ENCODE peak calls at places on chromosome 4, in four cellular contexts. One of them, this sample, is unnamed.

GRCh38 chr4:133129237-133129636 is 19.9 kb upstream of the PCDH10 start:
- DNase-seq in IMR-90: no peak
- DNase-seq in mesenchymal stem cell: no peak
- DNase-seq in neuronal stem cell: no peak
- DNase-seq in this sample: no peak

GRCh38 chr4:122152699-122153328 is 683 bp downstream of the BLTP1 start:
- DNase-seq in mesenchymal stem cell: peak; percentile 53
- DNase-seq in IMR-90: peak; percentile 25
- DNase-seq in neuronal stem cell: no peak
- DNase-seq in this sample: peak; percentile 47

GRCh38 chr4:170011921-170012628 is 14.1 kb downstream of the MFAP3L start:
- DNase-seq in neuronal stem cell: no peak
- DNase-seq in IMR-90: no peak
- DNase-seq in mesenchymal stem cell: no peak
- DNase-seq in this sample: no peak

GRCh38 chr4:181688886-181689285 is 554.3 kb upstream of the TENM3 start:
- DNase-seq in neuronal stem cell: no peak
- DNase-seq in mesenchymal stem cell: no peak
- DNase-seq in IMR-90: peak; percentile 15
- DNase-seq in this sample: no peak

GRCh38 chr4:175540732-175541131 is 271.3 kb downstream of the GPM6A start:
- DNase-seq in mesenchymal stem cell: no peak
- DNase-seq in neuronal stem cell: no peak
- DNase-seq in IMR-90: no peak
- DNase-seq in this sample: no peak

GRCh38 chr4:160495356-160495755 is 1392.5 kb downstream of the RAPGEF2 start:
- DNase-seq in IMR-90: no peak
- DNase-seq in mesenchymal stem cell: no peak
- DNase-seq in neuronal stem cell: no peak
- DNase-seq in this sample: no peak

GRCh38 chr4:145956288-145956890 is 17.8 kb upstream of the ZNF827 start:
- DNase-seq in mesenchymal stem cell: peak; percentile 49
- DNase-seq in neuronal stem cell: peak; percentile 38
- DNase-seq in IMR-90: peak; percentile 40
- DNase-seq in this sample: peak; percentile 36

GRCh38 chr4:78634011-78634664 is 82.6 kb downstream of the ANXA3 start:
- DNase-seq in IMR-90: no peak
- DNase-seq in neuronal stem cell: no peak
- DNase-seq in mesenchymal stem cell: peak; percentile 36
- DNase-seq in this sample: no peak

GRCh38 chr4:182144621-182145359 is 98.4 kb upstream of the TENM3 start:
- DNase-seq in neuronal stem cell: peak; percentile 36
- DNase-seq in mesenchymal stem cell: no peak
- DNase-seq in IMR-90: peak; percentile 22
- DNase-seq in this sample: peak; percentile 43

GRCh38 chr4:90570615-90571014 is 443.4 kb downstream of the CCSER1 start:
- DNase-seq in mesenchymal stem cell: no peak
- DNase-seq in IMR-90: no peak
- DNase-seq in neuronal stem cell: no peak
- DNase-seq in this sample: no peak

GRCh38 chr4:54526560-54526959 is 131.2 kb upstream of the KIT start:
- DNase-seq in neuronal stem cell: no peak
- DNase-seq in IMR-90: no peak
- DNase-seq in mesenchymal stem cell: no peak
- DNase-seq in this sample: no peak

GRCh38 chr4:167210166-167210565 is 24.1 kb downstream of the SPOCK3 start:
- DNase-seq in IMR-90: no peak
- DNase-seq in mesenchymal stem cell: no peak
- DNase-seq in neuronal stem cell: no peak
- DNase-seq in this sample: no peak

GRCh38 chr4:11532138-11532537 is 103.4 kb upstream of the HS3ST1 start:
- DNase-seq in IMR-90: no peak
- DNase-seq in neuronal stem cell: no peak
- DNase-seq in mesenchymal stem cell: no peak
- DNase-seq in this sample: no peak

GRCh38 chr4:89152972-89153371 is 41.6 kb downstream of the TIGD2 start:
- DNase-seq in neuronal stem cell: no peak
- DNase-seq in mesenchymal stem cell: no peak
- DNase-seq in IMR-90: no peak
- DNase-seq in this sample: no peak

GRCh38 chr4:132218406-132218805 is 930.7 kb upstream of the PCDH10 start:
- DNase-seq in neuronal stem cell: no peak
- DNase-seq in IMR-90: peak; percentile 13
- DNase-seq in mesenchymal stem cell: no peak
- DNase-seq in this sample: no peak

GRCh38 chr4:32025840-32026459 is 1305.8 kb downstream of the PCDH7 start:
- DNase-seq in mesenchymal stem cell: peak; percentile 33
- DNase-seq in IMR-90: no peak
- DNase-seq in neuronal stem cell: no peak
- DNase-seq in this sample: peak; percentile 44

GRCh38 chr4:77773101-77773500 is 46.1 kb downstream of the CNOT6L start:
- DNase-seq in IMR-90: peak; percentile 87
- DNase-seq in mesenchymal stem cell: peak; percentile 36
- DNase-seq in neuronal stem cell: no peak
- DNase-seq in this sample: no peak

GRCh38 chr4:38056024-38056685 is 96.0 kb downstream of the PTTG2 start:
- DNase-seq in IMR-90: no peak
- DNase-seq in mesenchymal stem cell: no peak
- DNase-seq in neuronal stem cell: no peak
- DNase-seq in this sample: no peak

GRCh38 chr4:73066928-73067327 is 2.6 kb downstream of the COX18 start:
- DNase-seq in mesenchymal stem cell: no peak
- DNase-seq in IMR-90: no peak
- DNase-seq in neuronal stem cell: no peak
- DNase-seq in this sample: no peak

GRCh38 chr4:125010776-125011503 is 298.4 kb upstream of the ANKRD50 start:
- DNase-seq in mesenchymal stem cell: no peak
- DNase-seq in neuronal stem cell: no peak
- DNase-seq in IMR-90: peak; percentile 29
- DNase-seq in this sample: no peak

GRCh38 chr4:82739292-82740190 is 59.1 kb downstream of the SCD5 start:
- DNase-seq in IMR-90: peak; percentile 40
- DNase-seq in neuronal stem cell: peak; percentile 53
- DNase-seq in mesenchymal stem cell: peak; percentile 64
- DNase-seq in this sample: peak; percentile 95

GRCh38 chr4:140637836-140638235 is 69.1 kb upstream of the UCP1 start:
- DNase-seq in mesenchymal stem cell: no peak
- DNase-seq in IMR-90: no peak
- DNase-seq in neuronal stem cell: no peak
- DNase-seq in this sample: peak; percentile 34

GRCh38 chr4:6152879-6153705 is 47.3 kb downstream of the JAKMIP1 start:
- DNase-seq in mesenchymal stem cell: no peak
- DNase-seq in neuronal stem cell: no peak
- DNase-seq in IMR-90: no peak
- DNase-seq in this sample: no peak

GRCh38 chr4:133565379-133565778 is 416.3 kb downstream of the PCDH10 start:
- DNase-seq in neuronal stem cell: no peak
- DNase-seq in mesenchymal stem cell: peak; percentile 64
- DNase-seq in IMR-90: peak; percentile 7
- DNase-seq in this sample: no peak

GRCh38 chr4:89914609-89915008 is 20.0 kb downstream of the MMRN1 start:
- DNase-seq in IMR-90: no peak
- DNase-seq in mesenchymal stem cell: no peak
- DNase-seq in neuronal stem cell: no peak
- DNase-seq in this sample: no peak

GRCh38 chr4:110823251-110823650 is 200.4 kb upstream of the PITX2 start:
- DNase-seq in neuronal stem cell: no peak
- DNase-seq in IMR-90: peak; percentile 60
- DNase-seq in mesenchymal stem cell: peak; percentile 37
- DNase-seq in this sample: no peak

GRCh38 chr4:95556460-95556859 is 7.7 kb upstream of the UNC5C start:
- DNase-seq in IMR-90: no peak
- DNase-seq in mesenchymal stem cell: peak; percentile 75
- DNase-seq in neuronal stem cell: no peak
- DNase-seq in this sample: no peak

GRCh38 chr4:139184129-139184528 is 7.1 kb upstream of the ELF2 start:
- DNase-seq in IMR-90: peak; percentile 70
- DNase-seq in mesenchymal stem cell: peak; percentile 33
- DNase-seq in neuronal stem cell: no peak
- DNase-seq in this sample: no peak

GRCh38 chr4:174753031-174753430 is 76.0 kb downstream of the GLRA3 start:
- DNase-seq in neuronal stem cell: no peak
- DNase-seq in IMR-90: no peak
- DNase-seq in mesenchymal stem cell: no peak
- DNase-seq in this sample: no peak

GRCh38 chr4:85970535-85970934 is 389.3 kb downstream of the MAPK10 start:
- DNase-seq in neuronal stem cell: no peak
- DNase-seq in mesenchymal stem cell: no peak
- DNase-seq in IMR-90: no peak
- DNase-seq in this sample: no peak

GRCh38 chr4:72767903-72768817 is 199.1 kb upstream of the ADAMTS3 start:
- DNase-seq in neuronal stem cell: no peak
- DNase-seq in mesenchymal stem cell: peak; percentile 47
- DNase-seq in IMR-90: peak; percentile 38
- DNase-seq in this sample: peak; percentile 80

GRCh38 chr4:138158746-138159297 is 83.3 kb downstream of the SLC7A11 start:
- DNase-seq in IMR-90: peak; percentile 91
- DNase-seq in mesenchymal stem cell: peak; percentile 58
- DNase-seq in neuronal stem cell: no peak
- DNase-seq in this sample: no peak

GRCh38 chr4:80199947-80200346 is 2.6 kb downstream of the PRDM8 start:
- DNase-seq in IMR-90: no peak
- DNase-seq in mesenchymal stem cell: no peak
- DNase-seq in neuronal stem cell: no peak
- DNase-seq in this sample: no peak

GRCh38 chr4:80202784-80203553 is 5.7 kb downstream of the PRDM8 start:
- DNase-seq in neuronal stem cell: no peak
- DNase-seq in IMR-90: peak; percentile 35
- DNase-seq in mesenchymal stem cell: peak; percentile 58
- DNase-seq in this sample: peak; percentile 39

GRCh38 chr4:80199004-80199579 is 1.8 kb downstream of the PRDM8 start:
- DNase-seq in IMR-90: no peak
- DNase-seq in mesenchymal stem cell: no peak
- DNase-seq in neuronal stem cell: no peak
- DNase-seq in this sample: no peak

GRCh38 chr4:80202190-80202711 is 4.9 kb downstream of the PRDM8 start:
- DNase-seq in neuronal stem cell: no peak
- DNase-seq in IMR-90: peak; percentile 80
- DNase-seq in mesenchymal stem cell: peak; percentile 86
- DNase-seq in this sample: peak; percentile 83

DNA sequence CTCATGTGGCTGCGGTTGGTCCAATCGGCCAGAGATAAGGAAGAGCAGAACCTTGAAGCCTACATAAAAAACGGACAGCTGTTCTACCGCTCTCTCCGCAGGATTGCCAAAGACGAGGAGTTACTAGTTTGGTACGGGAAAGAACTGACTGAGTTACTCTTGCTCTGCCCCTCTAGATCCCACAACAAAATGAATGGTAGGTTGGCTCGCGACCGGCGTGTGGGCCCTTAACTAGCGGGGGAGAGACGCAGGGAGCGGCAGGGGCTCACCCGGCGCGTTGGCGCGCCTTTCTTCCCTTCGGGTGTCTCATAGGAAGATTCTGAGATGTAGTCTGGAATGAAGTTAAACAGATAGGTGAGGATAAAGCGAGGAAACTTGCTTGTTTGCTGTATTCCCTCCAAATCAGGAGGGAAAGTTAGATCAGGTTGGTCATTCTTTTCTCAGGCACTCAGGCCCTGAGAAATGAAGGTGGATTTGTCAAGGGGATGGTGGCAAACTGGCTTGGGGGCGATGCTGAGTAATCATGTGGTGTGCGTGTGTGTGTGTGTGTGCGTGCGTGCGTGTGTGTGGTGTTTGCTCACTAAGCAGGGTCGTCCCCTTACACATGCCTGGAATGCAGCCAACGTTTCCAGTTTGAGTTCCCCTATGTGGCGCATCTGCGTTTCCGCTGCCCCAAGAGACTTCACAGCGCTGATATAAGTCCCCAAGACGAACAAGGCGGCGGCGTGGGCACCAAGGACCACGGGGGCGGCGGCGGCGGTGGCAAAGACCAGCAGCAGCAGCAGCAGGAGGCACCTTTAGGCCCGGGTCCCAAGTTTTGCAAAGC is 4.2 kb downstream of the PRDM8 start:
- DNase-seq in neuronal stem cell: no peak
- DNase-seq in IMR-90: peak; percentile 89
- DNase-seq in mesenchymal stem cell: peak; percentile 75
- DNase-seq in this sample: peak; percentile 5
- H3K4me3 ChIP-seq in neuronal stem cell: no peak overlapping the region
- H3K4me3 ChIP-seq in IMR-90: peak overlapping the region; percentile 66
- H3K4me3 ChIP-seq in mesenchymal stem cell: peak overlapping the region; percentile 42
- H3K4me3 ChIP-seq in this sample: peak overlapping the region; percentile 57

DNA sequence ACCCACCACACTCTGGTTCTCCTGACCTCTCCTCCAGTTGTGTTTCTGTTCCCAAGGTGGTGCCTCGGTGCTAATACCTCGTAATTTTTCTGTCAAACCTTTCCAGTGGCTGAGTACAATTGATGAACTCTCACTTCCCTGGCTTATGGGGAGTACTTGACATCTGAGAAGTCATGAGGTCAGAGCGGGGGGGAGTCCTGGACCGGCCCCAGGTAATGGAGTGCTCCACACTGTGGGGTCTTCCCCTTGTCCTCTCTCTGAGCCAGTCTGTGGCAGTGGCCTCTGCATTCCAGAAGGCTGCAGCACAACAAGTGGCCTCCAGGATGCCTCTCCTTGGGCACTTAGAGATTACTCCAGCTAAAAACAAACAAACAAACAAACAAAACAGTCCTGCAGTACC is 122.5 kb upstream of the TRIM2 start:
- DNase-seq in mesenchymal stem cell: no peak
- DNase-seq in IMR-90: no peak
- DNase-seq in neuronal stem cell: no peak
- DNase-seq in this sample: no peak
- H2BK120ac ChIP-seq in mesenchymal stem cell: no peak overlapping the region
- H2BK120ac ChIP-seq in IMR-90: no peak overlapping the region
- H2BK120ac ChIP-seq in neuronal stem cell: no peak overlapping the region
- H2BK120ac ChIP-seq in this sample: no peak overlapping the region

DNA sequence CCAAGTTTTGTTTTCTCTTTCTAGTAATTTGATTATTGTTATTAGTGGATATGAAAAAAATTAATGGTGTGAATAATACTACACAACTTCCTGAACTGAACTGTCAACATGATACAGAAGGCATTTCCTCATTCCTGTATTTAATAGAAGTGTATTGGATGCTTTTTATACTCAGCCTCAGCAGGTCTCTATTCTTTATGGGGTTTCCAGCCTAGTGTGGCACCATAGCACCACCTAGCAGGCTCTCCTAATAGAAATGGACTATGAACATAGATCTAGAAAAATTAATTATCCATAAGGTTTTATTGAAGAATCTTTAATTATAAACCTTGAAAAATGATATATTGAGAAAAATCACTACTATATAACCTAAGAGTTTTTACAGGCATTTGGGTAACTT is 52.4 kb downstream of the GLRB start:
- DNase-seq in neuronal stem cell: no peak
- DNase-seq in IMR-90: peak; percentile 52
- DNase-seq in mesenchymal stem cell: peak; percentile 42
- DNase-seq in this sample: no peak
- H3K4me1 ChIP-seq in neuronal stem cell: no peaks in the 10 kb centered on the region
- H3K4me1 ChIP-seq in IMR-90: no peaks in the 10 kb centered on the region
- H3K4me1 ChIP-seq in mesenchymal stem cell: no peaks in the 10 kb centered on the region
- H3K4me1 ChIP-seq in this sample: no peaks in the 10 kb centered on the region

DNA sequence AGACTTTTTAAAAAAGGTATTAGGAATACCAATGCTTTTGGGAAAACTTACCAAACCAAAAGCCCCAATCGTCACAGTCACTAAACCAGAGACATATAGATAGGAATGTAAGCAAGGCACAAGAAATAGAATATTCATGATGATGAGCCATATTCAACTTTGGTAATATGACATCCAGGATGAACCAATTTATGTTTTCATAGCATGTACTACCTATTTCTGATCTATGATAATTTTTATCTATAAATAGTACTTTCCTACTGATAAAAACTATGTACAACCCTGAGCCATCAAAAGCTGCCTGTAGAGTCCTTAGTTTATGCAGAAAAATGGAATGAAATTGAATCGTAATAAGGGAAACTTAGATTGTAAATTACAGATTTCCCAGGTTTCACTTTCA is 18.9 kb downstream of the CAMK2D start:
- DNase-seq in mesenchymal stem cell: no peak
- DNase-seq in IMR-90: no peak
- DNase-seq in neuronal stem cell: no peak
- DNase-seq in this sample: no peak
- H3K4me3 ChIP-seq in mesenchymal stem cell: no peak overlapping the region
- H3K4me3 ChIP-seq in IMR-90: no peak overlapping the region
- H3K4me3 ChIP-seq in neuronal stem cell: no peak overlapping the region
- H3K4me3 ChIP-seq in this sample: no peak overlapping the region

This sample was measured in trophoblast cell.